ENCODE peak calls at places on chromosomes 1 and 21, in six cellular contexts. One of them, this sample, is unnamed. For H3K4me1, the result is how much of the 10 kb centered on the place peaks cover.

GRCh38 chr1:22325531-22326371 is 125.9 kb upstream of the ZBTB40 start:
- DNase-seq in upper lobe of left lung: peak
- DNase-seq in fibroblast of lung: no peak
- DNase-seq in CD4-positive, CD25-positive, alpha-beta regulatory T cell: no peak
- DNase-seq in stomach: peak
- DNase-seq in A673: no peak
- DNase-seq in this sample: peak

GRCh38 chr1:113035086-113035485 is 37.9 kb upstream of the LRIG2 start:
- DNase-seq in A673: no peak
- DNase-seq in upper lobe of left lung: no peak
- DNase-seq in CD4-positive, CD25-positive, alpha-beta regulatory T cell: no peak
- DNase-seq in stomach: no peak
- DNase-seq in fibroblast of lung: no peak
- DNase-seq in this sample: no peak

GRCh38 chr1:112522621-112523020 is 13.9 kb downstream of the WNT2B start:
- DNase-seq in upper lobe of left lung: no peak
- DNase-seq in fibroblast of lung: peak
- DNase-seq in A673: no peak
- DNase-seq in CD4-positive, CD25-positive, alpha-beta regulatory T cell: no peak
- DNase-seq in stomach: no peak
- DNase-seq in this sample: no peak

GRCh38 chr1:166089804-166090203 is 77.0 kb downstream of the FAM78B start:
- DNase-seq in upper lobe of left lung: no peak
- DNase-seq in stomach: no peak
- DNase-seq in A673: peak
- DNase-seq in fibroblast of lung: no peak
- DNase-seq in CD4-positive, CD25-positive, alpha-beta regulatory T cell: peak
- DNase-seq in this sample: no peak

GRCh38 chr1:86503477-86504129 is 34.9 kb downstream of the CLCA1 start:
- DNase-seq in fibroblast of lung: no peak
- DNase-seq in CD4-positive, CD25-positive, alpha-beta regulatory T cell: no peak
- DNase-seq in stomach: no peak
- DNase-seq in upper lobe of left lung: peak
- DNase-seq in A673: no peak
- DNase-seq in this sample: no peak

GRCh38 chr1:166169182-166169581 is 2.4 kb upstream of the FAM78B start:
- DNase-seq in stomach: no peak
- DNase-seq in A673: no peak
- DNase-seq in fibroblast of lung: no peak
- DNase-seq in upper lobe of left lung: no peak
- DNase-seq in CD4-positive, CD25-positive, alpha-beta regulatory T cell: no peak
- DNase-seq in this sample: no peak

GRCh38 chr1:34128186-34128889 is 36.7 kb downstream of the CSMD2 start:
- DNase-seq in fibroblast of lung: no peak
- DNase-seq in CD4-positive, CD25-positive, alpha-beta regulatory T cell: no peak
- DNase-seq in A673: no peak
- DNase-seq in stomach: no peak
- DNase-seq in upper lobe of left lung: no peak
- DNase-seq in this sample: no peak

GRCh38 chr21:36188081-36188681 is 31.6 kb downstream of the DOP1B start:
- DNase-seq in stomach: peak
- DNase-seq in CD4-positive, CD25-positive, alpha-beta regulatory T cell: no peak
- DNase-seq in upper lobe of left lung: peak
- DNase-seq in fibroblast of lung: no peak
- DNase-seq in A673: no peak
- DNase-seq in this sample: peak

GRCh38 chr1:116806245-116806644 is 52.0 kb downstream of the CD2 start:
- DNase-seq in stomach: no peak
- DNase-seq in upper lobe of left lung: no peak
- DNase-seq in CD4-positive, CD25-positive, alpha-beta regulatory T cell: peak
- DNase-seq in fibroblast of lung: no peak
- DNase-seq in A673: peak
- DNase-seq in this sample: no peak

GRCh38 chr21:44938976-44939531 is 775 bp upstream of the SLX9 start:
- DNase-seq in A673: peak
- DNase-seq in fibroblast of lung: no peak
- DNase-seq in CD4-positive, CD25-positive, alpha-beta regulatory T cell: no peak
- DNase-seq in upper lobe of left lung: no peak
- DNase-seq in stomach: peak
- DNase-seq in this sample: no peak

GRCh38 chr1:197399691-197400521 is 131.9 kb downstream of the CRB1 start:
- DNase-seq in upper lobe of left lung: no peak
- DNase-seq in stomach: no peak
- DNase-seq in A673: peak
- DNase-seq in CD4-positive, CD25-positive, alpha-beta regulatory T cell: peak
- DNase-seq in fibroblast of lung: peak
- DNase-seq in this sample: no peak

GRCh38 chr1:65395887-65396612 is 24.4 kb upstream of the LEPR start:
- DNase-seq in upper lobe of left lung: peak
- DNase-seq in A673: no peak
- DNase-seq in CD4-positive, CD25-positive, alpha-beta regulatory T cell: no peak
- DNase-seq in stomach: no peak
- DNase-seq in fibroblast of lung: peak
- DNase-seq in this sample: no peak

GRCh38 chr1:54945393-54945936 is 35.0 kb upstream of the TMEM61 start:
- DNase-seq in stomach: peak
- DNase-seq in CD4-positive, CD25-positive, alpha-beta regulatory T cell: no peak
- DNase-seq in upper lobe of left lung: peak
- DNase-seq in fibroblast of lung: no peak
- DNase-seq in A673: no peak
- DNase-seq in this sample: no peak

GRCh38 chr1:2330035-2330434 is 61.3 kb downstream of the MORN1 start:
- DNase-seq in fibroblast of lung: peak
- DNase-seq in upper lobe of left lung: no peak
- DNase-seq in stomach: no peak
- DNase-seq in A673: no peak
- DNase-seq in CD4-positive, CD25-positive, alpha-beta regulatory T cell: no peak
- DNase-seq in this sample: no peak

GRCh38 chr1:47875831-47876586 is 121.2 kb downstream of the TRABD2B start:
- DNase-seq in upper lobe of left lung: peak
- DNase-seq in stomach: no peak
- DNase-seq in A673: no peak
- DNase-seq in CD4-positive, CD25-positive, alpha-beta regulatory T cell: no peak
- DNase-seq in fibroblast of lung: no peak
- DNase-seq in this sample: no peak

GRCh38 chr1:7207875-7208646 is 422.8 kb downstream of the CAMTA1 start:
- DNase-seq in CD4-positive, CD25-positive, alpha-beta regulatory T cell: no peak
- DNase-seq in upper lobe of left lung: peak
- DNase-seq in stomach: peak
- DNase-seq in fibroblast of lung: peak
- DNase-seq in A673: peak
- DNase-seq in this sample: no peak

GRCh38 chr1:40185951-40186864 is 25.0 kb downstream of the RLF start:
- DNase-seq in upper lobe of left lung: no peak
- DNase-seq in stomach: no peak
- DNase-seq in fibroblast of lung: peak
- DNase-seq in CD4-positive, CD25-positive, alpha-beta regulatory T cell: peak
- DNase-seq in A673: peak
- DNase-seq in this sample: no peak

GRCh38 chr1:168195199-168196135 is 16.7 kb downstream of the TIPRL start:
- DNase-seq in A673: no peak
- DNase-seq in upper lobe of left lung: no peak
- DNase-seq in CD4-positive, CD25-positive, alpha-beta regulatory T cell: no peak
- DNase-seq in fibroblast of lung: peak
- DNase-seq in stomach: no peak
- DNase-seq in this sample: no peak

GRCh38 chr1:230102472-230102871 is 35.4 kb downstream of the GALNT2 start:
- DNase-seq in stomach: no peak
- DNase-seq in fibroblast of lung: no peak
- DNase-seq in A673: no peak
- DNase-seq in upper lobe of left lung: no peak
- DNase-seq in CD4-positive, CD25-positive, alpha-beta regulatory T cell: no peak
- DNase-seq in this sample: no peak
- H3K4me1 ChIP-seq in stomach: half or more
- H3K4me1 ChIP-seq in fibroblast of lung: under half
- H3K4me1 ChIP-seq in A673: half or more
- H3K4me1 ChIP-seq in upper lobe of left lung: half or more
- H3K4me1 ChIP-seq in CD4-positive, CD25-positive, alpha-beta regulatory T cell: under half
- H3K4me1 ChIP-seq in this sample: under half

DNA sequence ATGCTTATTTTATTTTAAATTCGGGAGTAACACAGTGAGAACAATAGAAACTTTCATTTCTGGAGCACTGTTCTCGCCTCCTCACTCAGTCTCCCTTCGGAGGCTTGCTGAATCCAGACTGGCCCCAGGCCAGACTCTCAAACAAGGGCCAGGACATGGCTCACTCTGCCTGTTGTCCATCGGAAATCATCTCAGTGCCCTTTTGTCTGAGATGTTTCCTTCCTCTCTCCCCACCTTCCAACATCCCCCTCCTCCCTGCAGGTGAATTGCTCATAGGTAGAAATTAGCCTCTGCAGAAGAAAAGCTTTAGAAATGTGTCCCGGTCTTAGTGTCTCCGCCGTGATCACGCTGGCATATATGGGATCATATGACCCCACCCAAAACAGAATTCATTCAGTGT is 55.2 kb downstream of the ERG start:
- DNase-seq in upper lobe of left lung: no peak
- DNase-seq in stomach: no peak
- DNase-seq in A673: no peak
- DNase-seq in CD4-positive, CD25-positive, alpha-beta regulatory T cell: no peak
- DNase-seq in fibroblast of lung: no peak
- DNase-seq in this sample: no peak
- H3K27ac ChIP-seq in upper lobe of left lung: peak
- H3K27ac ChIP-seq in stomach: no peak
- H3K27ac ChIP-seq in A673: no peak
- H3K27ac ChIP-seq in CD4-positive, CD25-positive, alpha-beta regulatory T cell: no peak
- H3K27ac ChIP-seq in fibroblast of lung: no peak
- H3K27ac ChIP-seq in this sample: no peak

GRCh38 chr1:210598135-210598652 is 269.5 kb downstream of the HHAT start:
- DNase-seq in stomach: no peak
- DNase-seq in A673: peak
- DNase-seq in CD4-positive, CD25-positive, alpha-beta regulatory T cell: no peak
- DNase-seq in upper lobe of left lung: peak
- DNase-seq in fibroblast of lung: peak
- DNase-seq in this sample: peak

GRCh38 chr1:210596641-210597040 is 267.9 kb downstream of the HHAT start:
- DNase-seq in CD4-positive, CD25-positive, alpha-beta regulatory T cell: no peak
- DNase-seq in stomach: no peak
- DNase-seq in upper lobe of left lung: no peak
- DNase-seq in fibroblast of lung: no peak
- DNase-seq in A673: no peak
- DNase-seq in this sample: no peak

GRCh38 chr1:210600421-210601195 is 271.9 kb downstream of the HHAT start:
- DNase-seq in fibroblast of lung: peak
- DNase-seq in A673: peak
- DNase-seq in stomach: no peak
- DNase-seq in CD4-positive, CD25-positive, alpha-beta regulatory T cell: no peak
- DNase-seq in upper lobe of left lung: no peak
- DNase-seq in this sample: no peak

GRCh38 chr1:210594605-210595004 is 265.9 kb downstream of the HHAT start:
- DNase-seq in upper lobe of left lung: no peak
- DNase-seq in A673: no peak
- DNase-seq in CD4-positive, CD25-positive, alpha-beta regulatory T cell: no peak
- DNase-seq in fibroblast of lung: no peak
- DNase-seq in stomach: no peak
- DNase-seq in this sample: no peak

DNA sequence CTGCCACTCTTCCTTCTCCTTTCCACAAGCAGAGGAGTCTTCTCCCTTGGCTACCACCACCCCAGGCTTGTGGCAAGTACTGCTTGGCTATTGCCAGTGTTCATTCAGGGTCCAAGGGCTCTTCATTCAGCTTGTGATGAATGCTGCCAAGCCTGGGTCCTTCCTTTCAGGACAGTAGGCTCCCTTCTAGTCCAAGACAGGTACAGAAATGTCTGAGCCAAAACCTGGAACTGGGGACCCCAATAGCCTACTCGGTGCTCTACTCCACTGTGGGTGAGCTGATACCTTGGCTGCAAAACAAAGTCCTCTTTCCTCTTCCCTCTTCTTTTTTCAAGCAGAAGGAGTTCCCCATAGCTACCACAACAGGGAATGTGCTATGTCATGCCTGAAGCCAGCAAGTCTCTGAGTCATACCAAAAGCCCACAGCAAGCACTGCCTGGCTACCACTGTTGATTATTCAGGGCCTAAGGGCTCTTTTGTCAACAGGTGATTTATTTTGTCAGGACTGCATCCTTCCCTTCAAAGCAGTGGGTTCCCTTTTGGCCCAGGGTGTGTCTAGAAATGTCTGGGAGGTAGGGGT is 268.9 kb downstream of the HHAT start:
- DNase-seq in A673: peak
- DNase-seq in stomach: no peak
- DNase-seq in CD4-positive, CD25-positive, alpha-beta regulatory T cell: no peak
- DNase-seq in fibroblast of lung: peak
- DNase-seq in upper lobe of left lung: peak
- DNase-seq in this sample: peak
- H3K4me3 ChIP-seq in A673: no peak
- H3K4me3 ChIP-seq in stomach: no peak
- H3K4me3 ChIP-seq in CD4-positive, CD25-positive, alpha-beta regulatory T cell: no peak
- H3K4me3 ChIP-seq in fibroblast of lung: no peak
- H3K4me3 ChIP-seq in upper lobe of left lung: no peak
- H3K4me3 ChIP-seq in this sample: no peak

GRCh38 chr1:9320520-9321479 is 28.1 kb downstream of the SPSB1 start:
- DNase-seq in A673: no peak
- DNase-seq in upper lobe of left lung: no peak
- DNase-seq in fibroblast of lung: no peak
- DNase-seq in stomach: no peak
- DNase-seq in CD4-positive, CD25-positive, alpha-beta regulatory T cell: no peak
- DNase-seq in this sample: no peak

GRCh38 chr1:9319789-9320519 is 27.3 kb downstream of the SPSB1 start:
- DNase-seq in upper lobe of left lung: no peak
- DNase-seq in CD4-positive, CD25-positive, alpha-beta regulatory T cell: no peak
- DNase-seq in stomach: no peak
- DNase-seq in A673: no peak
- DNase-seq in fibroblast of lung: no peak
- DNase-seq in this sample: peak

GRCh38 chr1:9322845-9323244 is 30.2 kb downstream of the SPSB1 start:
- DNase-seq in A673: no peak
- DNase-seq in CD4-positive, CD25-positive, alpha-beta regulatory T cell: no peak
- DNase-seq in upper lobe of left lung: peak
- DNase-seq in stomach: no peak
- DNase-seq in fibroblast of lung: no peak
- DNase-seq in this sample: no peak

GRCh38 chr1:9321480-9321849 is 28.8 kb downstream of the SPSB1 start:
- DNase-seq in upper lobe of left lung: no peak
- DNase-seq in CD4-positive, CD25-positive, alpha-beta regulatory T cell: no peak
- DNase-seq in A673: no peak
- DNase-seq in fibroblast of lung: peak
- DNase-seq in stomach: no peak
- DNase-seq in this sample: no peak

DNA sequence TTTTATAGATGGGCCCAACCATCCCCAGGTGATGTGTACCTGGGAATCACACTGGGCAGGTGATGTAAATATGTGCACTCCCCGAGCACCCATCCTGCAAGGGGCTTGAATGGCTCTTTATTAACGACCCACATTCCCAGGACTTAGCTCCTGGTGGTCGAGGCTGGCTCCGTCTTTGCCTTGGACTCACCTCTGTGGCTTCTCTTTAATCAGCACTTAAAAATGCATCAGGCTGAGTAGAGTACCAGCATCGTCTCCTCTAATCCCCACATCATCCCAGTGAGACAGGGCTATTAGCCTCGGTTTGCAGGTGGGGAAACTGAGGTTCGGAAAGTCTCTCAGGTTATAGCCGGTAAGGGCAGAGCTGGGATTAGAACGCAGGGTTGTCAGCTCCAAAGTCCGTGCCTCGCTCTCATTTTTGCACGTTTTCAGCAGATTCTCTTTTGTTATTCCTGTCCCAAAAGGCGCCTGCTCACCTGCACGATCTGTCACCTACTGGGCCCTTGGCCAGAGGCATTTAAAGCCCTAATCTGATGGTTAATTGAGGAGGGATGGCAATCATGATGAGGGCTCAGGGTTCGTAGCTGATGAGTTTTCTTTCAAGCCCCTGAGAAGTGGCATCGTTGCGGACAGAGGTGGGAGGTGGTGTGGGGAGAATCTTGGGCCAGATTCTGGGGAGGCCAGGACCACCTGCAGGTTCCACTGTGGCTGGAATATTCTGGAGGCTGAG is 29.5 kb downstream of the SPSB1 start:
- DNase-seq in fibroblast of lung: no peak
- DNase-seq in CD4-positive, CD25-positive, alpha-beta regulatory T cell: no peak
- DNase-seq in A673: no peak
- DNase-seq in stomach: no peak
- DNase-seq in upper lobe of left lung: no peak
- DNase-seq in this sample: no peak
- H3K4me1 ChIP-seq in fibroblast of lung: under half
- H3K4me1 ChIP-seq in CD4-positive, CD25-positive, alpha-beta regulatory T cell: under half
- H3K4me1 ChIP-seq in A673: under half
- H3K4me1 ChIP-seq in stomach: half or more
- H3K4me1 ChIP-seq in upper lobe of left lung: under half
- H3K4me1 ChIP-seq in this sample: under half

This sample was measured in aorta.